ENCODE peak calls at places on chromosomes 12 and 14, in four cellular contexts. N is A549, Z is K562, B is H1. O is an unnamed sample.

GRCh38 chr14:30227436-30227835 is 299.8 kb upstream of the PRKD1 start:
- DNase-seq in N (no peak), Z (no peak), B (no peak), O (no peak)

GRCh38 chr14:93103392-93104080 is 12.2 kb downstream of the ITPK1 start:
- DNase-seq in B (no peak), N (no peak), Z (no peak), O (no peak)

GRCh38 chr12:107791465-107792089 is 17.1 kb downstream of the ASCL4 start:
- DNase-seq in B (no peak), Z (no peak), N (no peak), O (no peak)

GRCh38 chr14:55297611-55298323 is 26.5 kb downstream of the FBXO34 start:
- DNase-seq in Z (no peak), N (no peak), B (no peak), O (peak)

GRCh38 chr12:56081393-56082347 is 1.7 kb downstream of the ERBB3 start:
- DNase-seq in Z (peak), B (no peak), N (no peak), O (peak)

GRCh38 chr12:115166698-115167315 is 482.8 kb upstream of the TBX3 start:
- DNase-seq in N (no peak), B (no peak), Z (no peak), O (peak)

GRCh38 chr12:55068416-55069010 is 48.7 kb downstream of the NEUROD4 start:
- DNase-seq in B (no peak), Z (peak), N (peak), O (peak)

GRCh38 chr12:41264281-41264680 is 76.2 kb downstream of the PDZRN4 start:
- DNase-seq in N (no peak), Z (no peak), B (no peak), O (peak)

GRCh38 chr12:72241552-72241951 is 30.6 kb upstream of the TRHDE start:
- DNase-seq in B (no peak), N (no peak), Z (no peak), O (no peak)

GRCh38 chr12:40171501-40171900 is 53.3 kb upstream of the LRRK2 start:
- DNase-seq in B (no peak), Z (no peak), N (no peak), O (no peak)

GRCh38 chr12:552466-552865 is 92.7 kb downstream of the B4GALNT3 start:
- DNase-seq in Z (no peak), N (no peak), B (no peak), O (no peak)
- TF ChIP-seq RNF2 in Z (no peak), N (no peak), B (no peak), O (no peak)

GRCh38 chr12:95304673-95305198 is 87.1 kb downstream of the VEZT start:
- DNase-seq in Z (no peak), B (no peak), N (no peak), O (no peak)
- TF ChIP-seq RNF2 in Z (no peak), B (no peak), N (no peak), O (no peak)

DNA sequence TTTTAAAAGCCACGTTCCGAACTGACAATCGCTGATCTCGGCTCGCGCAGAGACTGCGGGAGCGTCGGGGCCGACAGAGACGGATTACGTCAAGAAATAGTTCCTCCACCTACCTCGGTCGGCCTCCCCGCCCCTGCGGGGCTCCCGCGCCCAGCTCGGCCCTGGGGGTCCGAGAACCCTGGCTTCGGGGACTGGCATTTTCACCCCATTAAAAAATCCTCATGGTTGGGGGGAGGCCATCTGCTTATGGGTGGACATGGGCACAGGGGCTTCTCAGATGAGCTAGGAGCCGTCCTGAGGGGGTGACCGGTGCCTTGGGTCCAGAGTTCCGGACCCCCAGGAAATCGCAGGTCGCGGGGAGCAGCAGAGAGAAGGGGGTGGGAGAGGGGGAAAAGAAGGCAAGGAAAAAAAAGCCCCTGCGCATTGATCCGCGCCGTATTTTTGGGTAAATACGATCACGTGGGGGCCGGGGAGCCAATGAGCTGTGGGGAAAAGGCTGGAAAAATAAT is 311 bp upstream of the HOXC9 start:
- DNase-seq in B (no peak), N (peak), Z (peak), O (peak)
- TF ChIP-seq RNF2 in B (no peak), N (no peak), Z (no peak), O (no peak)

GRCh38 chr12:106118-106561 is 39.6 kb downstream of the IQSEC3 start:
- DNase-seq in B (no peak), N (peak), Z (peak), O (peak)

GRCh38 chr12:102879-103168 is 36.3 kb downstream of the IQSEC3 start:
- DNase-seq in Z (no peak), B (peak), N (no peak), O (no peak)

GRCh38 chr12:105696-106095 is 39.1 kb downstream of the IQSEC3 start:
- DNase-seq in B (no peak), N (no peak), Z (no peak), O (no peak)

GRCh38 chr12:103169-103981 is 36.8 kb downstream of the IQSEC3 start:
- DNase-seq in Z (peak), B (peak), N (peak), O (no peak)

GRCh38 chr12:104573-105081 is 38.1 kb downstream of the IQSEC3 start:
- DNase-seq in B (peak), N (no peak), Z (no peak), O (peak)
- TF ChIP-seq RNF2 in B (no peak), N (no peak), Z (no peak), O (no peak)

O was measured in HepG2.